ENCODE peak calls at places on chromosomes 6 and 20, in five cellular contexts. J, A, Z, T and V are unnamed samples. For H3K36me3, the result is how much of the 10 kb centered on the place peaks cover.

GRCh38 chr6:25701807-25702206 is 49.8 kb downstream of the SCGN start:
- DNase-seq in Z (no peak), A (no peak), J (no peak), T (no peak), V (no peak)

GRCh38 chr6:14381225-14381887 is 263.8 kb downstream of the CD83 start:
- DNase-seq in T (no peak), J (no peak), Z (no peak), A (no peak), V (no peak)

GRCh38 chr6:43833996-43834390 is 64.0 kb downstream of the VEGFA start:
- DNase-seq in J (no peak), A (no peak), T (no peak), Z (no peak), V (no peak)

GRCh38 chr6:75296811-75297779 is 12.5 kb upstream of the TMEM30A start:
- DNase-seq in A (no peak), J (no peak), Z (peak), T (no peak), V (no peak)

GRCh38 chr6:99350573-99350972 is 1.1 kb upstream of the FAXC start:
- DNase-seq in Z (no peak), A (no peak), J (no peak), T (no peak), V (no peak)

GRCh38 chr6:17938885-17939284 is 48.5 kb downstream of the KIF13A start:
- DNase-seq in A (no peak), Z (peak), J (peak), T (no peak), V (no peak)

GRCh38 chr6:138509371-138509770 is 10.1 kb upstream of the NHSL1 start:
- DNase-seq in J (no peak), A (peak), Z (peak), T (no peak), V (no peak)

GRCh38 chr20:62252342-62252966 is 14.1 kb downstream of the OSBPL2 start:
- DNase-seq in T (no peak), A (no peak), Z (no peak), J (no peak), V (no peak)

GRCh38 chr6:100173211-100173610 is 179.2 kb upstream of the MCHR2 start:
- DNase-seq in Z (no peak), J (no peak), A (no peak), T (no peak), V (no peak)

GRCh38 chr20:24950836-24951525 is 1.9 kb downstream of the CST7 start:
- DNase-seq in Z (peak), J (no peak), T (peak), A (no peak), V (no peak)

GRCh38 chr6:11007715-11008608 is 36.1 kb downstream of the ELOVL2 start:
- DNase-seq in A (no peak), J (no peak), T (no peak), Z (peak), V (no peak)

GRCh38 chr6:163496205-163496604 is 81.7 kb downstream of the QKI start:
- DNase-seq in T (no peak), J (no peak), Z (no peak), A (no peak), V (no peak)

GRCh38 chr20:47921306-47922279 is 136.3 kb upstream of the SULF2 start:
- DNase-seq in Z (no peak), T (no peak), A (no peak), J (no peak), V (no peak)

GRCh38 chr6:46347669-46348068 is 143.6 kb downstream of the RCAN2 start:
- DNase-seq in Z (no peak), J (no peak), T (no peak), A (no peak), V (no peak)

GRCh38 chr20:19094959-19095541 is 117.4 kb upstream of the SLC24A3 start:
- DNase-seq in A (peak), T (no peak), J (no peak), Z (no peak), V (no peak)

GRCh38 chr6:125791151-125791819 is 525 bp downstream of the NCOA7 start:
- DNase-seq in A (peak), J (no peak), T (no peak), Z (peak), V (peak)

GRCh38 chr20:16258766-16259165 is 314.5 kb downstream of the KIF16B start:
- DNase-seq in T (no peak), J (no peak), A (no peak), Z (no peak), V (no peak)

GRCh38 chr6:130233332-130233731 is 10.6 kb upstream of the SAMD3 start:
- DNase-seq in A (no peak), T (no peak), Z (peak), J (no peak), V (no peak)

GRCh38 chr6:167031082-167031709 is 32.0 kb downstream of the CEP43 start:
- DNase-seq in A (no peak), T (no peak), J (no peak), Z (peak), V (no peak)

GRCh38 chr20:62219992-62220665 is at the start of gene HRH3:
- DNase-seq in Z (peak), T (no peak), J (no peak), A (peak), V (no peak)

GRCh38 chr6:129645371-129646139 is 64.4 kb downstream of the ARHGAP18 start:
- DNase-seq in T (no peak), J (no peak), A (no peak), Z (no peak), V (no peak)

GRCh38 chr6:71523548-71523947 is 234.9 kb downstream of the OGFRL1 start:
- DNase-seq in J (no peak), Z (no peak), A (no peak), T (no peak), V (no peak)

GRCh38 chr6:45881705-45882435 is 133.8 kb downstream of the CLIC5 start:
- DNase-seq in Z (no peak), J (no peak), T (no peak), A (no peak), V (no peak)

GRCh38 chr6:8219352-8219943 is 117.1 kb upstream of the EEF1E1 start:
- DNase-seq in A (peak), J (no peak), Z (peak), T (no peak), V (no peak)

GRCh38 chr20:38875170-38875993 is 50.8 kb upstream of the FAM83D start:
- DNase-seq in A (peak), J (no peak), Z (no peak), T (no peak), V (no peak)

GRCh38 chr20:14865169-14865568 is 527.8 kb upstream of the FLRT3 start:
- DNase-seq in Z (peak), J (no peak), A (no peak), T (no peak), V (no peak)

GRCh38 chr6:24344981-24345380 is 12.9 kb downstream of the DCDC2 start:
- DNase-seq in Z (no peak), T (no peak), A (no peak), J (no peak), V (no peak)

GRCh38 chr20:44733341-44734069 is 12.2 kb upstream of the KCNK15 start:
- DNase-seq in J (no peak), Z (peak), A (peak), T (peak), V (no peak)

GRCh38 chr6:128558924-128559323 is 38.5 kb upstream of the PTPRK start:
- DNase-seq in Z (no peak), J (no peak), T (no peak), A (no peak), V (no peak)
- H3K36me3 ChIP-seq in Z (under half), J (under half), T (under half), A (under half), V (under half)

DNA sequence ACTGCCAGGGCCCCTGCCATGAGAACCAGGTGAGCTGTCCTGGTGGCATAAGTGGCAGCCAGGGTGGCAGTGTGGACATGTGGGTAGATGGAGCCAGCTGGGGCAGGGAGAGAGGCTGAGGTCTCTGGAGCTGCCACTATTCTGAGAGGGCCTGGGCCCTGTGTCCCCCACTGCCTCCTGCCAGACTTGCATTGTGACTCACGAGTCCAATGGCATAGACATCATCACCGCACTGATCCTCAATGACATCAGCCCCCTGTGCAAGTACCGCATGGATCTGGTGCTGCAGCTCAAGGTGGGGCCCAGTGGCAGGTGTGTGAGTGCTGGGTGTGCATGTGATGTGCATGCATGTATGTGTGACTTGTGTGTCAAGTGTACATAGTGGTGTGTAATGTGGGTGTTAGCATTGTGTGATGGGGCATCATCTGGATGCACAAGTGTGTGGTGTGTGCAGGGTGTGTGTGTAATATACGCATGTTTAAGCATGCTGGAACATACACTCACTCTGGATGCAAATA is 25.2 kb downstream of the UQCC2 start:
- DNase-seq in A (no peak), Z (no peak), T (no peak), J (no peak), V (no peak)
- H3K36me3 ChIP-seq in A (under half), Z (under half), T (half or more), J (half or more), V (under half)

GRCh38 chr20:17618673-17619013 is 48.8 kb downstream of the DSTN start:
- DNase-seq in J (no peak), Z (no peak), A (peak), T (no peak), V (peak)
- H3K36me3 ChIP-seq in J (half or more), Z (under half), A (half or more), T (half or more), V (half or more)

GRCh38 chr6:15513131-15513771 is 149.6 kb downstream of the DTNBP1 start:
- DNase-seq in A (no peak), T (no peak), J (no peak), Z (no peak), V (no peak)
- H3K36me3 ChIP-seq in A (under half), T (half or more), J (under half), Z (under half), V (half or more)

DNA sequence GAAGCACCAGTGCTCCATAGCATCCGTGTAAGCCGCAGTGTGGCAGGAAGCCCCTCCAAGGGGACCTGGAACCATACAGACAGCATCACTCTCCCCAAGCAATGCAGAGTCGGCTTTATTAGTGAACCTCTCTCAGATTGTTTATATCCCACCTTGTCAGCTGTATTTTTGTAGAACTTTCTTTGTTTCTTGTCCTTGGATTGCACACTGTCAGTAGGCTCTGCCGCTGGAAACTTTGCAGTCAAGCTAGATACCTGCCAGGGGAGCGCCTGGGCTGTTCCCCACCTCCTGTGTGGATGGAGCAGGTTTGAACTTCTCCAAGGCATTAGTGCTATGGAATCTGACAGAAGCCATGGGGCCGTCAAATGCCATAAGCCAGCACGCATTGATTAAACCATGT is 18.6 kb upstream of the CLDN20 start:
- DNase-seq in Z (no peak), A (no peak), J (no peak), T (no peak), V (no peak)
- H3K36me3 ChIP-seq in Z (under half), A (under half), J (under half), T (under half), V (under half)

DNA sequence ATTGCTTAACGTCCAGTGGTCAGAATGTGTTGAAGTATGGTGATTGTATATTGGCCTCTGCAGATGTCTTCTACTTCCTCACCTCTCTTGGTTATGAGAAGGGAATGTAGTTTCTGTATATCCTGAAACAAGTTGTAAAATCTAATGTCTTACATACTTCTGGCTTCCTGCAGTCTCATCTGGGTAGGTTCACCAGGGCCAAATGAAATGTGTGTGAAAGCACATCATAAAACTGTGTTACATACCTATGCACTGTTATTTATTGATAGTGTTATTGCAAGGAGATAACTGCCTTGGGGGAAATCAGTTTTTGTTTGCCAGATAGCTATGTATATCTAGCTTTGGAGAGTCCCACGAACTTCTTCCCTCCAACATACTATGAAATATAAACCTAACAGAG is 35.7 kb upstream of the PLCG1 start:
- DNase-seq in Z (no peak), A (no peak), J (no peak), T (no peak), V (no peak)
- H3K36me3 ChIP-seq in Z (half or more), A (half or more), J (under half), T (half or more), V (under half)